ENCODE peak calls at places on chromosomes 2 and 18, in seven cellular contexts. R is sigmoid colon; H is stimulated activated CD4-positive, alpha-beta T cell treated with anti-CD3 and anti-CD28 coated beads, Interleukin-1b, Interleukin-23, amount 100 ng/mL, for 24 hours; A is T-helper 1 cell; J is transverse colon; G is A172; W is sciatic nerve. B is an unnamed sample.

GRCh38 chr2:48874282-48874681 is 118.8 kb upstream of the LHCGR start:
- DNase-seq in R (no peak), H (no peak), A (no peak), J (no peak), G (no peak), W (no peak), B (no peak)

GRCh38 chr18:51192026-51192425 is 5.5 kb downstream of the MEX3C start:
- DNase-seq in R (no peak), H (no peak), A (no peak), J (no peak), G (no peak), W (no peak), B (no peak)

GRCh38 chr2:62478093-62478580 is 27.9 kb downstream of the TMEM17 start:
- DNase-seq in R (no peak), H (no peak), A (no peak), J (peak), G (no peak), W (no peak), B (no peak)

GRCh38 chr2:66660804-66661203 is 225.9 kb downstream of the MEIS1 start:
- DNase-seq in R (no peak), H (no peak), A (no peak), J (no peak), G (no peak), W (no peak), B (no peak)

GRCh38 chr2:208489687-208490086 is 83.1 kb downstream of the PTH2R start:
- DNase-seq in R (no peak), H (no peak), A (no peak), J (no peak), G (no peak), W (no peak), B (no peak)

GRCh38 chr2:2577366-2577765 is 246.3 kb upstream of the MYT1L start:
- DNase-seq in R (no peak), H (no peak), A (no peak), J (no peak), G (no peak), W (no peak), B (no peak)

GRCh38 chr2:165008916-165009315 is 53.6 kb upstream of the SLC38A11 start:
- DNase-seq in R (no peak), H (no peak), A (no peak), J (no peak), G (no peak), W (no peak), B (no peak)

GRCh38 chr18:5444269-5444668 is 99.5 kb downstream of the EPB41L3 start:
- DNase-seq in R (no peak), H (no peak), A (no peak), J (no peak), G (no peak), W (no peak), B (no peak)

GRCh38 chr2:203446071-203446481 is 89.0 kb downstream of the RAPH1 start:
- DNase-seq in R (no peak), H (no peak), A (no peak), J (no peak), G (peak), W (no peak), B (no peak)

GRCh38 chr2:47724221-47724981 is 58.5 kb upstream of the MSH6 start:
- DNase-seq in R (no peak), H (no peak), A (no peak), J (peak), G (no peak), W (no peak), B (no peak)

GRCh38 chr18:5238371-5238758 is 41.3 kb upstream of the AKAIN1 start:
- DNase-seq in R (peak), H (peak), A (peak), J (peak), G (no peak), W (no peak), B (peak)

B was measured in T-helper 9 cell.